ENCODE peak calls at places on chromosomes 1 and 21, in seven cellular contexts. S is SIG-M5; V is stimulated activated CD4-positive, alpha-beta T cell treated with anti-CD3 and anti-CD28 coated beads, Interleukin-2, amount 100 ng/mL, for 48 hours; Z is NCI-H524 treated with DMSO at 0.1 percent for 48 hours; L is fibroblast of lung; H is psoas muscle; N is esophagus squamous epithelium. U is an unnamed sample.

GRCh38 chr1:222926566-222926965 is 111.7 kb downstream of the DISP1 start:
- DNase-seq in Z (no peak), S (no peak), V (no peak), H (no peak), N (no peak), L (peak), U (no peak)

GRCh38 chr1:82927753-82928152 is 1071.2 kb downstream of the TTLL7 start:
- DNase-seq in Z (no peak), N (no peak), L (peak), H (no peak), V (no peak), S (no peak), U (no peak)

GRCh38 chr1:72371259-72372035 is 89.1 kb upstream of the NEGR1 start:
- DNase-seq in L (no peak), Z (no peak), H (no peak), V (no peak), N (no peak), S (no peak), U (no peak)

GRCh38 chr21:34819357-34819999 is 150.7 kb downstream of the CLIC6 start:
- DNase-seq in S (no peak), Z (no peak), V (no peak), H (peak), N (no peak), L (no peak), U (no peak)

GRCh38 chr1:51517361-51518032 is 1.6 kb downstream of the EPS15 start:
- DNase-seq in N (no peak), Z (no peak), S (no peak), H (no peak), L (peak), V (no peak), U (no peak)

GRCh38 chr1:77168358-77168757 is 50.9 kb downstream of the PIGK start:
- DNase-seq in Z (no peak), S (no peak), N (no peak), V (no peak), H (no peak), L (peak), U (no peak)

GRCh38 chr1:59162665-59163064 is 134.2 kb upstream of the FGGY start:
- DNase-seq in Z (no peak), N (no peak), V (no peak), L (no peak), S (no peak), H (no peak), U (no peak)

GRCh38 chr1:117284408-117285215 is 73.9 kb upstream of the VTCN1 start:
- DNase-seq in S (no peak), Z (peak), N (no peak), L (peak), V (no peak), H (no peak), U (no peak)

GRCh38 chr1:161066694-161067093 is 3.0 kb downstream of the ARHGAP30 start:
- DNase-seq in V (no peak), S (no peak), H (no peak), L (no peak), Z (no peak), N (no peak), U (no peak)

GRCh38 chr1:3651939-3652537 is at the start of gene TP73:
- DNase-seq in N (no peak), S (no peak), H (no peak), L (no peak), V (no peak), Z (no peak), U (no peak)

GRCh38 chr1:116569776-116570357 is 959 bp downstream of the CD58 start:
- DNase-seq in N (no peak), Z (no peak), H (peak), V (peak), L (no peak), S (no peak), U (no peak)

GRCh38 chr21:39441502-39442475 is 3.8 kb downstream of the LCA5L start:
- DNase-seq in L (peak), Z (peak), N (no peak), H (no peak), V (peak), S (no peak), U (no peak)

GRCh38 chr1:29123871-29124365 is at the start of gene TMEM200B:
- DNase-seq in S (no peak), N (no peak), L (no peak), H (no peak), Z (no peak), V (peak), U (no peak)

GRCh38 chr1:209368864-209369598 is 214.5 kb upstream of the CAMK1G start:
- DNase-seq in S (no peak), H (peak), V (no peak), L (peak), N (no peak), Z (no peak), U (peak)

U was measured in occipital lobe.